ENCODE peak calls at places on chromosome 12, in nine cellular contexts. M, Q, Y, J, C, B, N, O and W are unnamed samples.
A peak's percentile ranks its signal among the peaks of the same experiment; 100 is the strongest.

GRCh38 chr12:9334026-9334692 is 126.0 kb upstream of the PZP start:
- DNase-seq in M (no peak), Q (no peak), Y (no peak), J (no peak), C (no peak), B (no peak), N (no peak), O (no peak), W (no peak)

GRCh38 chr12:3365416-3366385 is 125.3 kb upstream of the PRMT8 start:
- DNase-seq in M (peak; percentile 6), Q (peak; percentile 53), Y (no peak), J (peak; percentile 55), C (peak; percentile 68), B (no peak), N (no peak), O (no peak), W (no peak)

GRCh38 chr12:123238961-123239360 is 5.7 kb downstream of the MTRFR start:
- DNase-seq in M (no peak), Q (peak; percentile 73), Y (no peak), J (no peak), C (no peak), B (no peak), N (no peak), O (no peak), W (no peak)

GRCh38 chr12:120366341-120366705 is 2.6 kb downstream of the MSI1 start:
- DNase-seq in M (no peak), Q (no peak), Y (no peak), J (no peak), C (no peak), B (no peak), N (no peak), O (no peak), W (no peak)

GRCh38 chr12:96486751-96487150 is 2.6 kb upstream of the CFAP54 start:
- DNase-seq in M (no peak), Q (no peak), Y (no peak), J (no peak), C (no peak), B (no peak), N (no peak), O (no peak), W (no peak)

GRCh38 chr12:105279460-105280056 is 43.6 kb upstream of the APPL2 start:
- DNase-seq in M (peak; percentile 31), Q (no peak), Y (no peak), J (no peak), C (peak; percentile 9), B (peak; percentile 25), N (no peak), O (no peak), W (no peak)

GRCh38 chr12:59452746-59453145 is 143.1 kb upstream of the SLC16A7 start:
- DNase-seq in M (no peak), Q (no peak), Y (no peak), J (no peak), C (no peak), B (no peak), N (no peak), O (no peak), W (no peak)

GRCh38 chr12:460301-461230 is 827 bp downstream of the B4GALNT3 start:
- DNase-seq in M (no peak), Q (peak; percentile 14), Y (no peak), J (no peak), C (no peak), B (no peak), N (no peak), O (no peak), W (no peak)

GRCh38 chr12:40942326-40942725 is 245.8 kb upstream of the PDZRN4 start:
- DNase-seq in M (peak; percentile 60), Q (no peak), Y (no peak), J (no peak), C (no peak), B (no peak), N (no peak), O (no peak), W (no peak)

GRCh38 chr12:107356266-107356936 is 263.1 kb upstream of the CRY1 start:
- DNase-seq in M (peak; percentile 93), Q (peak; percentile 79), Y (no peak), J (no peak), C (no peak), B (peak; percentile 20), N (no peak), O (no peak), W (no peak)

GRCh38 chr12:57836442-57837375 is 9.8 kb downstream of the CTDSP2 start:
- DNase-seq in M (peak; percentile 87), Q (peak; percentile 61), Y (no peak), J (no peak), C (peak; percentile 43), B (no peak), N (peak; percentile 80), O (peak; percentile 74), W (no peak)

GRCh38 chr12:120468271-120468845 is 1.2 kb downstream of the SRSF9 start:
- DNase-seq in M (peak; percentile 77), Q (peak; percentile 51), Y (no peak), J (peak; percentile 24), C (peak; percentile 33), B (no peak), N (no peak), O (no peak), W (peak; percentile 29)

GRCh38 chr12:110022980-110023633 is 23.9 kb downstream of the ANKRD13A start:
- DNase-seq in M (peak; percentile 51), Q (peak; percentile 21), Y (no peak), J (no peak), C (no peak), B (no peak), N (no peak), O (no peak), W (no peak)

GRCh38 chr12:104569348-104570173 is 112.8 kb downstream of the CHST11 start:
- DNase-seq in M (peak; percentile 29), Q (no peak), Y (no peak), J (no peak), C (no peak), B (no peak), N (peak; percentile 37), O (no peak), W (no peak)

GRCh38 chr12:107331471-107331870 is 238.1 kb upstream of the CRY1 start:
- DNase-seq in M (no peak), Q (no peak), Y (no peak), J (no peak), C (no peak), B (no peak), N (no peak), O (no peak), W (no peak)

GRCh38 chr12:47273191-47273626 is 193.4 kb upstream of the AMIGO2 start:
- DNase-seq in M (no peak), Q (peak; percentile 28), Y (no peak), J (no peak), C (no peak), B (no peak), N (no peak), O (no peak), W (no peak)

GRCh38 chr12:20432290-20432689 is 64.0 kb downstream of the PDE3A start:
- DNase-seq in M (no peak), Q (no peak), Y (no peak), J (no peak), C (no peak), B (no peak), N (no peak), O (no peak), W (no peak)

GRCh38 chr12:64814432-64814831 is 10.0 kb upstream of the TBC1D30 start:
- DNase-seq in M (no peak), Q (no peak), Y (no peak), J (no peak), C (no peak), B (no peak), N (no peak), O (no peak), W (no peak)

GRCh38 chr12:113041560-113041959 is 15.0 kb upstream of the DTX1 start:
- DNase-seq in M (no peak), Q (no peak), Y (no peak), J (no peak), C (no peak), B (no peak), N (no peak), O (no peak), W (no peak)

GRCh38 chr12:68264175-68264863 is 10.9 kb upstream of the IL22 start:
- DNase-seq in M (peak; percentile 33), Q (peak; percentile 67), Y (no peak), J (no peak), C (no peak), B (no peak), N (no peak), O (no peak), W (no peak)

GRCh38 chr12:116318738-116319050 is 41.2 kb upstream of the MED13L start:
- DNase-seq in M (no peak), Q (no peak), Y (no peak), J (no peak), C (no peak), B (no peak), N (no peak), O (no peak), W (no peak)

GRCh38 chr12:1007994-1008393 is 17.0 kb downstream of the ERC1 start:
- DNase-seq in M (no peak), Q (no peak), Y (no peak), J (no peak), C (no peak), B (no peak), N (no peak), O (no peak), W (no peak)